ENCODE peak calls at places on chromosome 14, in eight cellular contexts. One of them, this sample, is unnamed.

GRCh38 chr14:96584199-96584906 is 82.2 kb downstream of the PAPOLA start:
- DNase-seq in ureter: peak
- DNase-seq in AG04450: no peak
- DNase-seq in nephron progenitor cell: peak
- DNase-seq in posterior vena cava: peak
- DNase-seq in effector memory CD4-positive, alpha-beta T cell: no peak
- DNase-seq in GM04504: no peak
- DNase-seq in activated CD4-positive, alpha-beta T cell treated with anti-CD3 and anti-CD28 coated beads for 36 hours: peak
- DNase-seq in this sample: peak

GRCh38 chr14:71703477-71703876 is 228.8 kb upstream of the RGS6 start:
- DNase-seq in ureter: no peak
- DNase-seq in AG04450: no peak
- DNase-seq in nephron progenitor cell: no peak
- DNase-seq in posterior vena cava: no peak
- DNase-seq in effector memory CD4-positive, alpha-beta T cell: no peak
- DNase-seq in GM04504: no peak
- DNase-seq in activated CD4-positive, alpha-beta T cell treated with anti-CD3 and anti-CD28 coated beads for 36 hours: no peak
- DNase-seq in this sample: peak

GRCh38 chr14:77151245-77151644 is 9.7 kb upstream of the ZDHHC22 start:
- DNase-seq in ureter: no peak
- DNase-seq in AG04450: no peak
- DNase-seq in nephron progenitor cell: peak
- DNase-seq in posterior vena cava: no peak
- DNase-seq in effector memory CD4-positive, alpha-beta T cell: no peak
- DNase-seq in GM04504: no peak
- DNase-seq in activated CD4-positive, alpha-beta T cell treated with anti-CD3 and anti-CD28 coated beads for 36 hours: peak
- DNase-seq in this sample: no peak

GRCh38 chr14:77186911-77187648 is 5.5 kb downstream of the TMEM63C start:
- DNase-seq in ureter: no peak
- DNase-seq in AG04450: no peak
- DNase-seq in nephron progenitor cell: no peak
- DNase-seq in posterior vena cava: no peak
- DNase-seq in effector memory CD4-positive, alpha-beta T cell: no peak
- DNase-seq in GM04504: no peak
- DNase-seq in activated CD4-positive, alpha-beta T cell treated with anti-CD3 and anti-CD28 coated beads for 36 hours: no peak
- DNase-seq in this sample: peak

GRCh38 chr14:51424569-51425251 is 184.7 kb downstream of the TMX1 start:
- DNase-seq in ureter: no peak
- DNase-seq in AG04450: no peak
- DNase-seq in nephron progenitor cell: no peak
- DNase-seq in posterior vena cava: no peak
- DNase-seq in effector memory CD4-positive, alpha-beta T cell: no peak
- DNase-seq in GM04504: peak
- DNase-seq in activated CD4-positive, alpha-beta T cell treated with anti-CD3 and anti-CD28 coated beads for 36 hours: no peak
- DNase-seq in this sample: no peak

GRCh38 chr14:105999361-106000028 is 473.1 kb downstream of the TMEM121 start:
- DNase-seq in ureter: no peak
- DNase-seq in AG04450: no peak
- DNase-seq in nephron progenitor cell: peak
- DNase-seq in posterior vena cava: no peak
- DNase-seq in effector memory CD4-positive, alpha-beta T cell: peak
- DNase-seq in GM04504: no peak
- DNase-seq in activated CD4-positive, alpha-beta T cell treated with anti-CD3 and anti-CD28 coated beads for 36 hours: peak
- DNase-seq in this sample: no peak

GRCh38 chr14:90523544-90523943 is 126.7 kb downstream of the CALM1 start:
- DNase-seq in ureter: no peak
- DNase-seq in AG04450: no peak
- DNase-seq in nephron progenitor cell: no peak
- DNase-seq in posterior vena cava: no peak
- DNase-seq in effector memory CD4-positive, alpha-beta T cell: no peak
- DNase-seq in GM04504: no peak
- DNase-seq in activated CD4-positive, alpha-beta T cell treated with anti-CD3 and anti-CD28 coated beads for 36 hours: no peak
- DNase-seq in this sample: peak

GRCh38 chr14:91947196-91948184 is at the start of gene FBLN5:
- DNase-seq in ureter: peak
- DNase-seq in AG04450: peak
- DNase-seq in nephron progenitor cell: peak
- DNase-seq in posterior vena cava: peak
- DNase-seq in effector memory CD4-positive, alpha-beta T cell: no peak
- DNase-seq in GM04504: peak
- DNase-seq in activated CD4-positive, alpha-beta T cell treated with anti-CD3 and anti-CD28 coated beads for 36 hours: peak
- DNase-seq in this sample: peak

GRCh38 chr14:99350751-99351150 is 78.8 kb upstream of the BCL11B start:
- DNase-seq in ureter: no peak
- DNase-seq in AG04450: no peak
- DNase-seq in nephron progenitor cell: no peak
- DNase-seq in posterior vena cava: peak
- DNase-seq in effector memory CD4-positive, alpha-beta T cell: no peak
- DNase-seq in GM04504: no peak
- DNase-seq in activated CD4-positive, alpha-beta T cell treated with anti-CD3 and anti-CD28 coated beads for 36 hours: no peak
- DNase-seq in this sample: no peak

GRCh38 chr14:61568572-61569011 is 126.7 kb upstream of the HIF1A start:
- DNase-seq in ureter: no peak
- DNase-seq in AG04450: no peak
- DNase-seq in nephron progenitor cell: peak
- DNase-seq in posterior vena cava: no peak
- DNase-seq in effector memory CD4-positive, alpha-beta T cell: peak
- DNase-seq in GM04504: no peak
- DNase-seq in activated CD4-positive, alpha-beta T cell treated with anti-CD3 and anti-CD28 coated beads for 36 hours: peak
- DNase-seq in this sample: no peak

GRCh38 chr14:77066555-77067172 is 31.4 kb upstream of the CIPC start:
- DNase-seq in ureter: no peak
- DNase-seq in AG04450: no peak
- DNase-seq in nephron progenitor cell: no peak
- DNase-seq in posterior vena cava: peak
- DNase-seq in effector memory CD4-positive, alpha-beta T cell: no peak
- DNase-seq in GM04504: no peak
- DNase-seq in activated CD4-positive, alpha-beta T cell treated with anti-CD3 and anti-CD28 coated beads for 36 hours: no peak
- DNase-seq in this sample: no peak

GRCh38 chr14:31968107-31968810 is 108.8 kb upstream of the ARHGAP5 start:
- DNase-seq in ureter: no peak
- DNase-seq in AG04450: no peak
- DNase-seq in nephron progenitor cell: no peak
- DNase-seq in posterior vena cava: no peak
- DNase-seq in effector memory CD4-positive, alpha-beta T cell: no peak
- DNase-seq in GM04504: peak
- DNase-seq in activated CD4-positive, alpha-beta T cell treated with anti-CD3 and anti-CD28 coated beads for 36 hours: no peak
- DNase-seq in this sample: no peak

GRCh38 chr14:58662759-58663158 is 25.0 kb downstream of the DACT1 start:
- DNase-seq in ureter: no peak
- DNase-seq in AG04450: no peak
- DNase-seq in nephron progenitor cell: no peak
- DNase-seq in posterior vena cava: no peak
- DNase-seq in effector memory CD4-positive, alpha-beta T cell: no peak
- DNase-seq in GM04504: no peak
- DNase-seq in activated CD4-positive, alpha-beta T cell treated with anti-CD3 and anti-CD28 coated beads for 36 hours: no peak
- DNase-seq in this sample: no peak

This sample was measured in astrocyte of the cerebellum.